ENCODE peak calls at places on chromosome 15, in four cellular contexts. S is GM12878, N is HepG2, F is K562. J is an unnamed sample.

GRCh38 chr15:55742498-55742926 is 440 bp downstream of the PRTG start:
- DNase-seq in F (no peak), S (no peak), N (no peak), J (no peak)

GRCh38 chr15:76904461-76905012 is 603 bp downstream of the SCAPER start:
- DNase-seq in F (no peak), N (peak), S (no peak), J (peak)

GRCh38 chr15:59296181-59296617 is 76.5 kb downstream of the MYO1E start:
- DNase-seq in N (no peak), F (no peak), S (no peak), J (no peak)

GRCh38 chr15:47737424-47737823 is 20.1 kb downstream of the SEMA6D start:
- DNase-seq in F (no peak), S (no peak), N (no peak), J (no peak)

GRCh38 chr15:98085003-98085639 is 124.6 kb downstream of the ARRDC4 start:
- DNase-seq in F (no peak), S (no peak), N (peak), J (no peak)

GRCh38 chr15:39172380-39173281 is 408.2 kb upstream of the THBS1 start:
- DNase-seq in S (no peak), F (no peak), N (peak), J (no peak)

GRCh38 chr15:51935466-51936118 is 36.0 kb downstream of the LEO1 start:
- DNase-seq in S (peak), N (no peak), F (no peak), J (no peak)

GRCh38 chr15:98755138-98755537 is 106.8 kb downstream of the IGF1R start:
- DNase-seq in S (no peak), N (no peak), F (no peak), J (no peak)

GRCh38 chr15:91535856-91536500 is 317.5 kb upstream of the SLCO3A1 start:
- DNase-seq in S (no peak), N (no peak), F (no peak), J (no peak)

DNA sequence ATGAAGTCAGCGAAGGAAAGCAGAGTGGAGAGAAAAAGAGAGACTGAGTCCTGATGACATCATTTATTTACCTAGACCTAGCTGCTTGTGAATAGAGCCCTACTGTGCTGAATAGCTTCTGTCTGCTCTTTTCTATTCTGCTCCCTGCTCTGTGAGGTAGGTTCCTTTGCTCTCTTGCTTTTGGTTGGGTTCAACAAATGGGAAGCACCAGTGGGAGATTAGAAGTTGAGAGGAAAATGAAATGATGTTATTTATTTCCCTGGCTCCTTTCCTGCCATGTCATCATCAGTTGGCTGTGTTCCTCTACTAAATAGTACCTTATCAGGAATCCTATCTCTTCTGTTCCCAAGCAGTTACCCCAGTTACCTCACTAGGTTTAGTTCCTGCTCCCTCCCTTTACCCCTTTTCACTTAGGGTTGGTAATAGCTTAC is 23.5 kb downstream of the DTWD1 start:
- DNase-seq in S (no peak), F (no peak), N (no peak), J (no peak)
- TF ChIP-seq CREM in S (no peak), F (no peak), N (no peak), J (no peak)

GRCh38 chr15:61364871-61365270 is 135.8 kb upstream of the RORA start:
- DNase-seq in S (no peak), N (peak), F (no peak), J (peak)

DNA sequence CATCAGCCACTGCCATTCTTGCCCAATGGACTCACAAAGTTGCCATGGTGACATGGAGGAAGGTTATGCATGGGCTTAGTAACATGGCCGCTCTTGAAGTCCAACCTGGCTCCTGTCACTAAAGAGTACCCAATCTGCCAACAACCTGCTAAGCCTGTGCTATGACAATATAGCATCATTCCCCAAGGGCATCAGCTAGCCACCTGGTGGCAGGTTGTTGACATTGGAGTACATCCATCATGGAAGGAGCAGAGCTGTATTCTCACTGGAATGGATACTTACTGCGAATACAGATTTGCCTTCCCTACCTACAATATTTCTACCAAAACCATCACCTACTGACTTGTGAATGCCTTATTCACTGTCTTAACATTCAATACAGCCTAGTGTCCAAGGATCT is 138.9 kb upstream of the RORA start:
- DNase-seq in F (no peak), N (no peak), S (no peak), J (peak)
- TF ChIP-seq CREM in F (no peak), N (no peak), S (no peak), J (no peak)

DNA sequence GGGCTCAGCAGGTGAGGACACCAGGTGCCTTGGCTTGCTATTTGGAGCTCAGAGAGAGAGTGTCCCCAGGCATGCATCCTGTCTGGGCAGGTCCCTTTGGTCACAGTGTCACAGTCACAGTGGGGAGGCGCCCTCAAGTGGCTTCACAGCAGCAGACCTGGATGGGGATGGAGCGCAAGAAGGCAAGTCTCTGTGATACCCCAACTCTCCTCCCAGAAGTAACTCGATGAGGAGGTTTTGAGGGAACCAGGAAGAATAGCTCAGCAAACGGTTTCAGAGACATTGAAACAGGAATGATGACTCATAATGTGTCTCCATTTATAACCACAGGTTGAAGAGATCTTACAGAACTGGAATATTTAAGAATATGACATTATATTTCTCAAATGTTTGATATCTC is 66.5 kb upstream of the SH3GL3 start:
- DNase-seq in F (peak), S (peak), N (peak), J (peak)
- TF ChIP-seq CREM in F (peak), S (no peak), N (no peak), J (no peak)

GRCh38 chr15:32028921-32029320 is 1.4 kb upstream of the CHRNA7 start:
- DNase-seq in N (no peak), S (no peak), F (no peak), J (peak)
- TF ChIP-seq CREM in N (no peak), S (no peak), F (no peak), J (no peak)

DNA sequence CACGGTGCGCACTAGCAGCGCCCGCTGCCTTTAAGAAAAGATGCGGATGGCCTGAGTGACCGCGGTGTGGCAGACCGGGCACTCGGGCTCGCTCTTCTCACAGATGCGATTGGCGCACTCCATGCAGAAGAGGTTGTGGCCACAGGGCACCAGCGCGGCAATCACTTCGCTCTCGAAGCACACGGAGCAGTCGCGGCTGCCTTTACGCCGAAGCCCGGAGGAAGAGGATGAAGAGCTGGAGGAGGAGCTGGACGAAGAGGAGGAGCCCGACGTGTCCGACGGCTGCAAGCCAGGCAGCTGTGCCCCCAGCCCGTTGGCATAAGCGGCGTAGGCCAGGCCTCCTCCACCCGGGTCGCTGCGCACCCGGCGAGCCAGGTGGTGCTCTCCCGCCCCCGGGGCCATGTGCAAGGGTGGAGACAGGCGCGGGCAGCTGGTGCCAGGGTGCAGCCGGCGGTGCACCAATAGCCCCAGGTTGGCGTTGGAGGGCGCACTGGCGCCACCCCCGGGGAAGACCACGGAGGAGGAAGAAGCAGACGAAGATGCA is 2.6 kb downstream of the MEX3B start:
- DNase-seq in F (no peak), N (no peak), S (no peak), J (peak)
- TF ChIP-seq CREM in F (no peak), N (no peak), S (no peak), J (no peak)

DNA sequence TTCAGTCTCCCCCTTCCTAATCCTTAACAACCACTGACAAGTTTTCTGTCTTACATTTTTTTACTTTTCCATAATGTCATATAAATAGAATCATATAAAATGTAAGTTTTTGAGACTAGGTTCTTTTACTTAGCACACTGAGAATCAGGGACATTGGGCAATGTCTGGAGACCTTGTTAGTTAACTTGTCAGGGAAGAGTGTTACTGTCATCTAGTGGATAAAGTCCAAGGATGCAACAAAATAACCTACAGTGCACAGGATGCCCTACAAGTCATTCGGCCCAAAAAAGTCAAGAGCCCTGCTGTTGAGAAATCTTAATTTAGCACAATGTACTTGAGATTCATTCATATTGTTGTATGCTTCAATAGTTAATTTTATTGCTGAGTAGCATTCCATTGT is 95.6 kb upstream of the MCTP2 start:
- DNase-seq in F (no peak), N (no peak), S (no peak), J (no peak)
- TF ChIP-seq CREM in F (no peak), N (no peak), S (no peak), J (no peak)

DNA sequence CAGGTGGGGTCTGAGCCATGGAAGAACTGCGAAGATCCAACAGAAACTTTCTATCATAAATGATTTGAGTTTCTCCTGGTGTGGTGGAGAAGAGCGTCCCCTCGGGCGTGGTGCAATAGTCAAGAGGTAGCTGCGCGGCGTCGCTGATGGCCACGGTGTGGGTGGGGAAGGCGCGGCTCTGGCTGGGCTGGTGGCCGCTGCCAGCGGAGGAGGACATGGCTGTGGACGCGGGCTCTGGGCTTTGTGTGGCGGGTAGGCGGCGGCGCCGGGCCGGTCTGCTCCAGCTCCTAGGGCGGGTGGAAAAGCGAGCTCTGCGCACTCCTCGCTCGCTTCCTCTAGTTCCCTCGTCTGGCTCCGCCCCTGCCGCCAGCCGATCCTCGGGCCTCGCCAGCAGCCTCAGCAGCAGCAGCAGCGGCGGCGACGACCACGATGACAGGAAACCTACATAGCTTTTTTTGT is 5.9 kb downstream of the STARD9 start:
- DNase-seq in S (no peak), N (peak), F (peak), J (peak)
- TF ChIP-seq CREM in S (no peak), N (no peak), F (no peak), J (peak)

DNA sequence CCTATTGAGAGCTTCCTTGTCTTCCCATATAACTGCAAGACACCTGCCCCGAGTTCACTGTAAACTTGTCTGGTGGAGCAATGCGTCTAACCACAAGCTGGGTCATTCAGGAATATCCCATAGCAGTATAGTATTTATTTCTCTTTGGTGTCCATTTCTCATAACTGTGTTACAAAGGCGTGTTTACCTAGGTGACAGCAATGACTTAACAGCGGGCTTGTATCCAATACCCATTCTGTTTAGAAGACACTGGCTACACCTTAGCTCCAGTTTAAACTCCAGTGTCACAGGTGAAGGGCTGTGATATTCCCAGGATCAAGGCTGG is 24.3 kb downstream of the ATP10A start:
- DNase-seq in N (no peak), F (no peak), S (no peak), J (no peak)
- TF ChIP-seq CREM in N (no peak), F (no peak), S (no peak), J (no peak)

GRCh38 chr15:63469190-63469589 is 35.2 kb upstream of the USP3 start:
- DNase-seq in N (no peak), S (no peak), F (no peak), J (no peak)
- TF ChIP-seq CREM in N (no peak), S (peak), F (no peak), J (no peak)

DNA sequence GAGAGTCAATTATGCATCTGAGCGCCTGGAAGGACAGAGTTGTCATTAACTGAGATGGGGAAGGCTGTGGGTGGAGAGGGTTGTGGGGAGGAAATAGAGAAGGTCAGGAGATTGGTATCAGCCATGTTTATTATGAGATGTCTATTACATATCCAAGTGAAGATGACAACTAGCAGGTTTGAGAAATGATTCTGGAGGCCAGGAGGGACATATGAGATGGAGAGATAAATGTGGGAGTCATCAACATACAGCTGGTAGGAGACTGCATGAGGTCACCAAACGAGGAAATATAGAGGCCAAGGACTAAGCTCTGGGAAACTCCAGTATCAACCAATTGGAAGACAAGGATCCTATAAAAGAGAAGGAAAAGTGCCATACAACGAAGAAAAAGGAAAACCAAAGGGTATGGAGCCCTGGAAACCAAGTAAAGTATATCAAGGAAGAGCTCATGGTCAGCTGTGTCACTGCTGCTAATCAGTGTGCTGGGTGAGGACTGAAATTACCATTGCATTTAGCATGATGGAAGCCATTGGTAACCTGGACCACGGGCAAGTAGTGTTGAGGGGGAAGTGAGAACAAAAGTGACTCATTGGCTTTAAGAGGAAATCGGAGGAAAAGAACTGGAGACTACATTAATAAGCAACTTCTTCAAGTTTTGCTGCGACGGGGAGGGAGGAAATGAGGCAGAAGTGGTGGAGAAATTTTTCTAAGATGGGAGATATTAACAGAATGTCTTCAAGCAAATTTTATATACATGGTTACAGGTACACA is 14.0 kb upstream of the UACA start:
- DNase-seq in N (no peak), F (no peak), S (no peak), J (no peak)
- TF ChIP-seq CREM in N (no peak), F (no peak), S (no peak), J (no peak)

J was measured in WTC11.